ENCODE peak calls at places on chromosomes 1 and 21, in four cellular contexts. One of them, this sample, is unnamed.

GRCh38 chr1:213623103-213623581 is 364.6 kb upstream of the PROX1 start:
- DNase-seq in HEK293T: no peak
- DNase-seq in K562: no peak
- DNase-seq in HepG2: no peak
- DNase-seq in this sample: peak; percentile 4

GRCh38 chr1:247681288-247681897 is 1.9 kb upstream of the OR13G1 start:
- DNase-seq in HEK293T: peak; percentile 34
- DNase-seq in K562: peak; percentile 53
- DNase-seq in HepG2: peak; percentile 38
- DNase-seq in this sample: no peak

GRCh38 chr1:47569681-47570470 is 132.0 kb downstream of the FOXD2 start:
- DNase-seq in HEK293T: peak; percentile 35
- DNase-seq in K562: no peak
- DNase-seq in HepG2: peak; percentile 64
- DNase-seq in this sample: no peak

GRCh38 chr1:89896105-89896942 is 75.5 kb downstream of the LRRC8D start:
- DNase-seq in HEK293T: no peak
- DNase-seq in K562: peak; percentile 82
- DNase-seq in HepG2: no peak
- DNase-seq in this sample: no peak

GRCh38 chr1:93652335-93652949 is 29.2 kb downstream of the BCAR3 start:
- DNase-seq in HEK293T: no peak
- DNase-seq in K562: no peak
- DNase-seq in HepG2: no peak
- DNase-seq in this sample: no peak

GRCh38 chr1:69321311-69321710 is 246.4 kb upstream of the LRRC7 start:
- DNase-seq in HEK293T: no peak
- DNase-seq in K562: no peak
- DNase-seq in HepG2: no peak
- DNase-seq in this sample: no peak

GRCh38 chr21:42097860-42098259 is 26.7 kb downstream of the UMODL1 start:
- DNase-seq in HEK293T: peak; percentile 65
- DNase-seq in K562: no peak
- DNase-seq in HepG2: peak; percentile 55
- DNase-seq in this sample: no peak

GRCh38 chr1:221165331-221166161 is 286.3 kb downstream of the HLX start:
- DNase-seq in HEK293T: no peak
- DNase-seq in K562: no peak
- DNase-seq in HepG2: no peak
- DNase-seq in this sample: no peak

GRCh38 chr1:110490791-110491451 is 28.1 kb downstream of the KCNA10 start:
- DNase-seq in HEK293T: no peak
- DNase-seq in K562: no peak
- DNase-seq in HepG2: no peak
- DNase-seq in this sample: no peak

GRCh38 chr1:178263341-178263740 is 169.4 kb downstream of the RASAL2 start:
- DNase-seq in HEK293T: no peak
- DNase-seq in K562: no peak
- DNase-seq in HepG2: no peak
- DNase-seq in this sample: no peak

GRCh38 chr1:63024132-63024531 is 240.2 kb downstream of the ATG4C start:
- DNase-seq in HEK293T: no peak
- DNase-seq in K562: no peak
- DNase-seq in HepG2: no peak
- DNase-seq in this sample: no peak

GRCh38 chr1:100731758-100732157 is 12.2 kb downstream of the VCAM1 start:
- DNase-seq in HEK293T: no peak
- DNase-seq in K562: no peak
- DNase-seq in HepG2: no peak
- DNase-seq in this sample: no peak

GRCh38 chr1:100736766-100737165 is 17.2 kb downstream of the VCAM1 start:
- DNase-seq in HEK293T: no peak
- DNase-seq in K562: no peak
- DNase-seq in HepG2: no peak
- DNase-seq in this sample: no peak

GRCh38 chr1:100735244-100735643 is 15.7 kb downstream of the VCAM1 start:
- DNase-seq in HEK293T: no peak
- DNase-seq in K562: no peak
- DNase-seq in HepG2: no peak
- DNase-seq in this sample: no peak

GRCh38 chr1:100734716-100735115 is 15.2 kb downstream of the VCAM1 start:
- DNase-seq in HEK293T: no peak
- DNase-seq in K562: no peak
- DNase-seq in HepG2: no peak
- DNase-seq in this sample: no peak

DNA sequence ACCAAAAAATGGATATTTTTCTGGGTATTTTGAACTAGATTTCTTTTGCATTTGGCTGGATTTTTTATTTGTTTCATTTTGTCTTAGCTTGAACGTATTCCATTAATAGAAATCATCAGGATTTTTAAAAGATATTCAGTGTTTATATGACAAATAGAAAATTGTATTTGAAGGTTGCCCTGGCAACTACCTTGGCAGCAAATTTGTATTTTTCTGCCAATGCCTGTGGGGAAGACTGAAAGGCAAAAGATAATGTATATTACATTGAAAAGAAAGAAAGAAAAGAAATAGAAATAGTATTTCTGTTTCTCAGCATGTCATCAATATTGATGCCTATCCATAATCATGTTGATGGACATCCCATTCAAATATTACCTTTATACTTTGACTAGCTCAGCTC is 16.8 kb downstream of the VCAM1 start:
- DNase-seq in HEK293T: no peak
- DNase-seq in K562: no peak
- DNase-seq in HepG2: no peak
- DNase-seq in this sample: no peak
- TF ChIP-seq FOXK2 in HEK293T: no peak
- TF ChIP-seq FOXK2 in K562: no peak
- TF ChIP-seq FOXK2 in HepG2: no peak
- TF ChIP-seq FOXK2 in this sample: no peak

DNA sequence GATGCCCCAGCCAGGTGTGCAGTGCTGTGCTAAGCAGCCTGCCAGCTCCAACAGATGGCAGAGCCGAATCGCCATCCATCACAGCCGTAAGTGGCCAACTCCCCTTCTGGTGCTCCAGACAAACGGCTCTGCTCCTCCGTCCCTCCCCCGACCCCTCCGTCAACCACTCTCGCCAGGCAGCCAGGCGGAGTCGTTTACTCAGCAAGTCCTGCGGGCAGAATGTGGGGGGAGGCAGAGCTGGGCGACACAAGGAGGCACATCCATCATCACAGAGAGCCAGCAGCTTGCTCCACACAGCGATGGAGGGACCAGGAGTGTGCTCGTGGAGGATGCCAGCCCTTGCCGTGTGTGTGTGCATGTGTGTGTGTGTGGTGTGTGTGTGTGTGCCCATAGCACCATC is 206.6 kb upstream of the GRIK3 start:
- DNase-seq in HEK293T: no peak
- DNase-seq in K562: no peak
- DNase-seq in HepG2: no peak
- DNase-seq in this sample: no peak
- TF ChIP-seq FOXK2 in HEK293T: no peak
- TF ChIP-seq FOXK2 in K562: no peak
- TF ChIP-seq FOXK2 in HepG2: no peak
- TF ChIP-seq FOXK2 in this sample: no peak

DNA sequence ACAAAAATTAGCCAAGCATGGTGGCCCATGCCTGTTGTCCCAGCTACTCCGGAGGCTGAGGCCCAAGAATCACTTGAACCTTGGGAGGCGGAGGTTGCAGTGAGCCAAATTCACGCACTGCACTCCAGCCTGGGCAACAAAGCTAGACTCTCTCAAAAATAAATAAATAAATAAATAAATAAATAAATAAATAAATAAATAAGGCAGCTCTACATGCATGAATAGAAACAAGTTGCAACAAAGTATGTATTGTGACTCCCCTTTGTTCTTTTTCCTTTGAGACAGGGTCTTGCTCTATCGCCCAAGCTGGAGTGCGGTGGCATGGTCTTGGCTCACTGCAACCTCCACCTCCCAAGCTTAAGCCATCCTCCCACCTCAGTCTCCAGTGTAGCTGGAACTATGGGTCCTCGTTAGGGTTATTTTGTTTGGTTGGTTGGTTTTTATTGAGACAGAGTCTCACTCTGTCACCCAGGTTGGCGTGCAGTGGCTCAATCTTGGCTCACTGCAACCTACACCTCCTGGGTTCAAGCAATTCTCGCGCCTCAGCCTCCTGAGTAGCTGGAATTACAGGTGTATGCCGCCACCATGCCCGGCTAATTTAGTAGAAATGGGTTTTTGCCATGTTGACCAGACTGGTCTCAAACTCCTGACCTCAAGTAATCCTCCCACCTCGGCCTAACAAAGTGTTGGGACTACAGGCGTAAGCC is 8.0 kb downstream of the USP48 start:
- DNase-seq in HEK293T: no peak
- DNase-seq in K562: no peak
- DNase-seq in HepG2: no peak
- DNase-seq in this sample: no peak
- TF ChIP-seq FOXK2 in HEK293T: no peak
- TF ChIP-seq FOXK2 in K562: no peak
- TF ChIP-seq FOXK2 in HepG2: no peak
- TF ChIP-seq FOXK2 in this sample: no peak

GRCh38 chr1:192747942-192748341 is 60.9 kb upstream of the RGS2 start:
- DNase-seq in HEK293T: no peak
- DNase-seq in K562: no peak
- DNase-seq in HepG2: no peak
- DNase-seq in this sample: no peak

GRCh38 chr1:192747305-192747704 is 61.5 kb upstream of the RGS2 start:
- DNase-seq in HEK293T: no peak
- DNase-seq in K562: no peak
- DNase-seq in HepG2: no peak
- DNase-seq in this sample: no peak

GRCh38 chr1:192751260-192751659 is 57.6 kb upstream of the RGS2 start:
- DNase-seq in HEK293T: no peak
- DNase-seq in K562: no peak
- DNase-seq in HepG2: no peak
- DNase-seq in this sample: no peak

DNA sequence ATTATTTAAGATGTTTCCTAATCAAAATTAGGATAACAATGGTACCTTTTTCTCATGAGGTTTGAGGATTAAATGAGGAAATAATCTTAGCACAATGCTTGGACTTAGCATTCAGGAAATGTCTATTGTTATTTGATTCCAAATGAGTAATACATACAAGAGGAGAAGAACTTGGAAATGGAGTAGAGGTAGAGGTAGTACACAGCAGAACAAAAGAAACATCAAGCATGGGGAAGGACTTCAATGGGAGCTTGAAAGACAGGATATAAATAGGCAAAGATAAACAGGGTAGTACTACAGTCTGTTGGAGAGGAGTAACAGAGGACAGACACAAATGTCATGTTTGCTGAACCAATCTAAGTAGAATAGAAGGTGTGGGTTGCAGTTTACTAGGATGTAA is 59.5 kb upstream of the RGS2 start:
- DNase-seq in HEK293T: no peak
- DNase-seq in K562: no peak
- DNase-seq in HepG2: no peak
- DNase-seq in this sample: no peak
- TF ChIP-seq FOXK2 in HEK293T: no peak
- TF ChIP-seq FOXK2 in K562: no peak
- TF ChIP-seq FOXK2 in HepG2: no peak
- TF ChIP-seq FOXK2 in this sample: no peak

DNA sequence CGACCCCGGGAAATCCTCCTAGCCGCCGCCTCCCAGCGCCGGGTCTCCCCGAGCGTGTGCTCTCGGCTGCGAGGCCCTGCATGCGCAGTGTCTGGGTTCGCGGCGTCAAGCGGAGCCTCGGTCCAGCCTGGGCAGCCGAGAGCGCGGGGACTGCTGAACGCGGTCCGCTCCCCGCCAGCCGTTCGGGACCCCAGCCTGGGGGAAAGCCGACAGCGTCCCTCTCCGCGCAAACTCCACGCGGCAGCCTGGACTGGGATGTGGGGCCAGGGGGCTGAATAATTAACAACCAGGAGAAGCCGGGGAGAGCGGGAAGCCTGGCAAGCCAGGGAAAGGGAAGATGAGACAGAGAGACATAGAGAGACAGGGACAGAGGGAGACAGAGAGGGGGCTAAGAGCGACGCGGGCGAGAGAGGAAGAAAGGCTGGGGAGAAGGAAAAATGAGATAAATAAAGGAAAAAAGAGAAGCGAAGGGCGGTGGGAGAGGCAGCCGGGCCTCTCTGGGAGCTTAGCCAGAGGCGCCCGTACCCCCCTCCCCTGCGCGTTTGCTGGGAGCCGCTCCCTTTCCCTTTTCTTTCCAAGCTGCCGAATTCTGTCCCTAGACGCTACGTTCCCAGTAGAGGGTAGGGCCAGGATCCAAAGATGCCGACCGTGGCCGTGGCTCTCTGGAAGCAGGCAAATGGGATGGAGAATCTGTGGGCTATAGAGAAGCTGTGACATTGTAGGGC is 64.1 kb downstream of the MEF2D start:
- DNase-seq in HEK293T: no peak
- DNase-seq in K562: no peak
- DNase-seq in HepG2: no peak
- DNase-seq in this sample: no peak
- TF ChIP-seq FOXK2 in HEK293T: no peak
- TF ChIP-seq FOXK2 in K562: no peak
- TF ChIP-seq FOXK2 in HepG2: no peak
- TF ChIP-seq FOXK2 in this sample: no peak

DNA sequence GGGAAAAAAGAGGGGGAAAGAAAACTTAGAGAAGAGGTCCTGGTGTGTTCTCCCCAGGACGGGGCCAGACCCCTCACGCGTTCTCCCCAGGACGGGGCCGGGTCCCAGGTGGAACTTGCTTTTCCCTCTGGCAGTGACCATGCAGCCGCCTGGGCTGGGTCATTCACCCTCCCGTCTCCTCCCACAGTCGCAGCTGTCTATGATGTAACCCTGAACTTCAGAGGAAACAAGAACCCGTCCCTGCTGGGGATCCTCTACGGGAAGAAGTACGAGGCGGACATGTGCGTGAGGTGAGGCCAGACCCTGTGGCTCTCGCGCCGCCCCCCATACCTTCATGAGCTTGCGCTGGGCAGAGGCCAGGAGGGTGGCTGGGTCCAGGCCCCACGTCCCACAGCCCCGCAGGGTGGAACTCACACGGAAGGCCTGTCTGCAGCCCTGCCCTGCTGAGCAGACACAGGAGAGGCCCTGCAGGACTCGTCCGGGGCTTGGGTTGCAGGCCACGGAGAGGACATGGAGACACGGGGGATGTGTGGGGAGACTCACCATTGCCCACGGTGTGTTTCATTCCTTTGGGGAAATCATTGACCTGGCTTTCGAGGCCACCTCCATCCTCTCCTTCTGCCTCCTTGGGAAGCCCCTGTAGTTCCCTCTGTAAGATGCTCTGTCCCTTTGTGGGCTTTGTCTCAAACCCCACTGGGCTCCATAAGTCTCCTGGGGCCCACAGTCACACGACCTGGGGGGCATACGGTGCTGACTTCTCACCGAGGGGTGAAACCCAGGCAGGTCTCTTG is 40.7 kb upstream of the TRAPPC10 start:
- DNase-seq in HEK293T: no peak
- DNase-seq in K562: no peak
- DNase-seq in HepG2: no peak
- DNase-seq in this sample: no peak
- TF ChIP-seq FOXK2 in HEK293T: no peak
- TF ChIP-seq FOXK2 in K562: no peak
- TF ChIP-seq FOXK2 in HepG2: no peak
- TF ChIP-seq FOXK2 in this sample: no peak

GRCh38 chr1:17833661-17834501 is 78.7 kb downstream of the ACTL8 start:
- DNase-seq in HEK293T: no peak
- DNase-seq in K562: no peak
- DNase-seq in HepG2: no peak
- DNase-seq in this sample: no peak
- TF ChIP-seq FOXK2 in HEK293T: no peak
- TF ChIP-seq FOXK2 in K562: no peak
- TF ChIP-seq FOXK2 in HepG2: no peak
- TF ChIP-seq FOXK2 in this sample: no peak

This sample was measured in GM12878.